ENCODE peak calls at places on chromosomes 12 and 14, in ten cellular contexts. E is CD8-positive, alpha-beta T cell; F is AG04450; O is fibroblast of lung; H is activated T-helper 1 cell treated with Interleukin-2 at 50 U/mL for 16 hours; Z is NCI-H2107; A is activated T-cell treated with anti-CD3 and anti-CD28 coated beads for 24 hours; C is ACHN; T is tibial artery; B is stimulated activated CD8-positive, alpha-beta memory T cell treated with anti-CD3 and anti-CD28 coated beads, Interleukin-4, amount 100 ng/mL, for 24 hours. R is an unnamed sample.

GRCh38 chr14:64918216-64918615 is 4.0 kb downstream of the CHURC1 start:
- DNase-seq in E (no peak), F (no peak), O (no peak), H (no peak), Z (no peak), A (no peak), C (no peak), T (no peak), B (no peak), R (no peak)

GRCh38 chr12:132218915-132219314 is 74.7 kb downstream of the NOC4L start:
- DNase-seq in E (peak), F (no peak), O (no peak), H (peak), Z (no peak), A (no peak), C (peak), T (no peak), B (no peak), R (peak)

GRCh38 chr14:49769581-49770211 is 1.7 kb downstream of the KLHDC2 start:
- DNase-seq in E (no peak), F (no peak), O (no peak), H (no peak), Z (no peak), A (no peak), C (peak), T (no peak), B (no peak), R (no peak)

GRCh38 chr12:47188576-47189441 is 109.0 kb upstream of the AMIGO2 start:
- DNase-seq in E (no peak), F (peak), O (peak), H (no peak), Z (no peak), A (no peak), C (no peak), T (peak), B (no peak), R (no peak)

GRCh38 chr14:76084374-76084773 is 67.3 kb upstream of the GPATCH2L start:
- DNase-seq in E (no peak), F (no peak), O (no peak), H (no peak), Z (no peak), A (no peak), C (no peak), T (no peak), B (no peak), R (no peak)

GRCh38 chr14:36070056-36071043 is 106.2 kb downstream of the PTCSC3 start:
- DNase-seq in E (no peak), F (peak), O (peak), H (no peak), Z (peak), A (peak), C (peak), T (no peak), B (no peak), R (no peak)

GRCh38 chr14:74955229-74955999 is at the start of gene PGF:
- DNase-seq in E (no peak), F (no peak), O (no peak), H (peak), Z (peak), A (no peak), C (peak), T (peak), B (no peak), R (no peak)

GRCh38 chr12:67025543-67026114 is 243.5 kb upstream of the CAND1 start:
- DNase-seq in E (no peak), F (no peak), O (peak), H (no peak), Z (peak), A (peak), C (peak), T (peak), B (peak), R (peak)

GRCh38 chr14:35438910-35439713 is 34.6 kb upstream of the NFKBIA start:
- DNase-seq in E (no peak), F (no peak), O (no peak), H (no peak), Z (peak), A (no peak), C (peak), T (no peak), B (no peak), R (no peak)

GRCh38 chr14:89067293-89067972 is 243.0 kb downstream of the TTC8 start:
- DNase-seq in E (no peak), F (no peak), O (no peak), H (no peak), Z (no peak), A (no peak), C (no peak), T (no peak), B (no peak), R (no peak)

GRCh38 chr14:91303091-91303923 is 58.8 kb upstream of the GPR68 start:
- DNase-seq in E (peak), F (no peak), O (peak), H (no peak), Z (no peak), A (peak), C (peak), T (no peak), B (peak), R (no peak)

GRCh38 chr14:100709956-100710284 is 16.8 kb upstream of the DLK1 start:
- DNase-seq in E (no peak), F (no peak), O (no peak), H (no peak), Z (no peak), A (no peak), C (no peak), T (no peak), B (no peak), R (no peak)

GRCh38 chr14:32662234-32662633 is 276.4 kb upstream of the NPAS3 start:
- DNase-seq in E (no peak), F (no peak), O (no peak), H (no peak), Z (no peak), A (no peak), C (no peak), T (no peak), B (no peak), R (no peak)